ENCODE peak calls at places on chromosomes 5 and 9, in seven cellular contexts. K, B, Q, Y, T, M and O are unnamed samples.

GRCh38 chr5:142262683-142263082 is 62.1 kb downstream of the SPRY4 start:
- DNase-seq in T (no peak), B (no peak), K (no peak), M (no peak), Q (no peak), Y (no peak), O (no peak)

GRCh38 chr9:78899006-78899405 is 602.1 kb downstream of the PSAT1 start:
- DNase-seq in B (peak; percentile 25), K (no peak), M (no peak), Y (no peak), Q (no peak), T (no peak), O (no peak)

GRCh38 chr9:92664394-92665152 is 5.4 kb downstream of the IPPK start:
- DNase-seq in Q (no peak), Y (no peak), T (no peak), B (no peak), M (no peak), K (no peak), O (no peak)

GRCh38 chr5:113311301-113311700 is 123.5 kb downstream of the TSSK1B start:
- DNase-seq in Q (no peak), M (no peak), Y (no peak), K (no peak), B (no peak), T (no peak), O (no peak)

GRCh38 chr5:126044111-126044668 is 379.0 kb upstream of the GRAMD2B start:
- DNase-seq in K (no peak), M (no peak), B (peak; percentile 58), T (no peak), Q (no peak), Y (no peak), O (no peak)

GRCh38 chr5:19058216-19058615 is 929.8 kb downstream of the CDH18 start:
- DNase-seq in Q (no peak), T (no peak), B (no peak), M (no peak), Y (no peak), K (no peak), O (no peak)

GRCh38 chr5:164597293-164597900 is 1092.0 kb downstream of the MAT2B start:
- DNase-seq in Y (no peak), T (peak; percentile 59), M (peak; percentile 2), B (no peak), Q (no peak), K (no peak), O (no peak)

GRCh38 chr9:130290353-130291181 is 25.0 kb downstream of the HMCN2 start:
- DNase-seq in K (no peak), T (no peak), Y (no peak), Q (no peak), B (no peak), M (no peak), O (no peak)

GRCh38 chr5:95741458-95741857 is 10.3 kb downstream of the RHOBTB3 start:
- DNase-seq in Q (no peak), B (no peak), T (no peak), Y (no peak), K (no peak), M (no peak), O (no peak)

GRCh38 chr9:121688149-121688680 is 36.8 kb downstream of the DAB2IP start:
- DNase-seq in Y (no peak), B (no peak), M (no peak), Q (no peak), K (no peak), T (no peak), O (no peak)

GRCh38 chr5:172561151-172561550 is 79.9 kb upstream of the NEURL1B start:
- DNase-seq in Y (no peak), M (no peak), B (no peak), K (no peak), Q (no peak), T (no peak), O (no peak)

GRCh38 chr5:65695896-65696295 is 26.0 kb downstream of the SGTB start:
- DNase-seq in K (no peak), B (no peak), Q (no peak), T (no peak), Y (no peak), M (no peak), O (no peak)

GRCh38 chr5:31948006-31948405 is 226.1 kb downstream of the GOLPH3 start:
- DNase-seq in B (no peak), K (no peak), Q (no peak), T (no peak), M (no peak), Y (no peak), O (no peak)

GRCh38 chr9:108811944-108812343 is 43.8 kb downstream of the ACTL7B start:
- DNase-seq in B (no peak), T (no peak), K (no peak), M (no peak), Y (no peak), Q (no peak), O (no peak)

GRCh38 chr5:144583493-144584154 is 413.0 kb downstream of the KCTD16 start:
- DNase-seq in K (no peak), M (no peak), T (no peak), Q (no peak), B (no peak), Y (no peak), O (no peak)

GRCh38 chr5:51225671-51226419 is 157.4 kb upstream of the ISL1 start:
- DNase-seq in Y (no peak), M (no peak), Q (no peak), T (no peak), B (no peak), K (no peak), O (no peak)

GRCh38 chr5:181246276-181247050 is 2.8 kb upstream of the RACK1 start:
- DNase-seq in Q (no peak), M (peak; percentile 74), K (peak; percentile 94), T (peak; percentile 90), Y (peak; percentile 79), B (peak; percentile 93), O (peak; percentile 79)

GRCh38 chr5:138542120-138542955 is 698 bp downstream of the ETF1 start:
- DNase-seq in Y (peak; percentile 10), K (peak; percentile 21), Q (no peak), T (no peak), B (peak; percentile 28), M (no peak), O (no peak)

GRCh38 chr5:36721664-36722063 is 115.3 kb downstream of the SLC1A3 start:
- DNase-seq in M (no peak), K (no peak), Y (no peak), Q (no peak), T (no peak), B (no peak), O (no peak)

GRCh38 chr5:36724429-36725332 is 118.3 kb downstream of the SLC1A3 start:
- DNase-seq in Y (peak; percentile 63), M (no peak), Q (peak; percentile 94), B (no peak), K (peak; percentile 77), T (no peak), O (peak; percentile 68)

GRCh38 chr5:36720688-36721087 is 114.3 kb downstream of the SLC1A3 start:
- DNase-seq in K (no peak), M (no peak), B (no peak), Q (no peak), Y (no peak), T (no peak), O (no peak)

GRCh38 chr5:36723921-36724320 is 117.5 kb downstream of the SLC1A3 start:
- DNase-seq in K (no peak), M (no peak), B (no peak), T (no peak), Y (peak; percentile 13), Q (peak; percentile 77), O (no peak)

DNA sequence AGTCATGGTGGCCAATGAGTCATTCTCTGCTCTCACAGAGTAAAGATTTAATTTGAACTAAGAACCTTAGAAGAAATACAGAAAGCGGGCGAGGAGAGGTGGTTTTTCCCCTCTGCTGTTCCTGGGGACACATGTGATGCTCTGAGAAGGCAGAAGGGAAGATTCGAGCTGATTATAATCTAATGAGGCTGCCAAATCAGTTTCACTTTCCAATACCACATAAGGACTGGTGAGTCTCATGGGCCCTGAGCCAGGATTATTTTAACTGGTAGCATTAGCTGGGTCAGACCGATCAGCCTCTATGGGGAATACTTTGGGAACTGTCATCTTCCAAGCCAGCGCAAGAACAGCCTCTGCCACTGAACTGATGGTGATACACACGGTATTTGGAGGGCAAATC is 116.5 kb downstream of the SLC1A3 start:
- DNase-seq in K (no peak), Q (peak; percentile 86), T (no peak), M (no peak), B (no peak), Y (no peak), O (no peak)
- TF ChIP-seq TAF1 in K (no peak), Q (no peak), T (no peak), M (no peak), B (no peak), Y (no peak), O (no peak)

DNA sequence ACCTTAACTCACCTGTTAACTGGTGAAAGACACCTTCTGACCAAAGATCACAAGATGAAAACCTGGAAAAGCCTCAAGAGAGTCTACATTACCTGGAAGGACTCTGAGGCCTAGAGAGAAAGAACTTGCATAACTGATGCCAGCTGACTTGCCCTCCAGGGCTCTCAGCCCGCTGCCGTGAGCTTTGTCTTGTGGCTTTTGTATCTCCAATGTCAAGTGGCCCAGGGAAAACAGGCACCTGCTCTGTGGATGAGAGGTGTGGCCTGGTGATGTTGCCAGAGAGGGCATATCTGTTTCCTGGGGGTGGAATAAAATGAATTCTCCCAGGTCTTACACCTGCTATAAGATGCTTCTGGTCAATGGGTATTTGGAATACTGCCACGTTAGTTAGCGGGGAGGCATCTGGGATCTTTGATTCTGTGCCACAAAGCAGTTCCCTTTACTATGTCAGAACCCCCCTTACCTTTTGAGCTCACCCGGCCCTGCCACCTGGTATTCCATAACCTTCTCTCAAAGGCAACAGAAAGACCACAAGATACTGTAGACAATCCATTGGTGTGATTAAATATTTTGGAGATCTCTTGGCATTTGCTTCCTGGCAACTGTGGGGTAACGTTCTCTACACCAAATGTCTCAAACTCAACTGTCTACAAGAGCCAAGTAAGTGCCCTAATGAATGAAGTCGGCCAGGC is 54.9 kb upstream of the N4BP3 start:
- DNase-seq in M (no peak), B (no peak), K (no peak), Q (no peak), T (no peak), Y (no peak), O (no peak)
- TF ChIP-seq TAF1 in M (no peak), B (no peak), K (no peak), Q (no peak), T (no peak), Y (no peak), O (no peak)

GRCh38 chr9:16143947-16144890 is 591.4 kb downstream of the CCDC171 start:
- DNase-seq in Q (no peak), K (no peak), Y (no peak), T (no peak), B (no peak), M (no peak), O (no peak)
- TF ChIP-seq TAF1 in Q (no peak), K (no peak), Y (no peak), T (no peak), B (no peak), M (no peak), O (no peak)

DNA sequence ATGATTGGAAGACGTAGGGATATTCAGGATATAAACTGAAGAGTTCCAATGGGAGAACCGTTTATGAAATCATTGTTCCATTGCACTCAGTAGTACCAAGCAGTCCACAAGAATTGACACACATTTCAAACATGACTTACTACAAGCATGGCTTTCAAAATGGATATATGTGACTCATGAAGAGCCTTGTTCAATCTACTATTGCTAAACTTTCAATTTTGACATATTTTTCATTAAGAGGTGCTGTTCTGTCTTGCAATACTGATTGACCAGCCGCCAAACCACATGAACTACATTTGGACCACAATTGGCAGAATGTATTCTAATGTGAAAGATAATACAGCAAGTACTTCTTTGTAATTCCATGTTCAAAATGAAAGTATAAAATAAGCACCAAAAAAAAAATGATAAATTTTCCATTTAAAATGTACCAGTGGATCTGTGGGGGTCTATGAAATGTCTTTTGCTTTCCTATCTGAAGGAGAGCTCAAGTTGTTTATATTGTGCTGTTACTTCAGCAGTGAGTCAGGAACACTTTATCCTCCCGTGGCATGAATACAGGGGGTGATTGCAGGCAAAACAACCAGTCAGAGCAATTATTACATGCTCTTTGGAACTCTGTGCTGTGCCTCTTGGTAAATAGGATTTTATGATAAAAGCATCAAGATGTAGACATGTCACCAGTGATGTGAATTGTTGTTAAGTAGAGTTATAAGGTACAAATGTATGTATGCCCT is 366.0 kb downstream of the ARRDC3 start:
- DNase-seq in K (no peak), T (no peak), Q (no peak), M (no peak), Y (no peak), B (no peak), O (no peak)
- TF ChIP-seq TAF1 in K (no peak), T (no peak), Q (no peak), M (no peak), Y (no peak), B (no peak), O (no peak)